ENCODE peak calls at places on chromosomes 7 and 10, in nine cellular contexts. S, J, Q, U, W, R, N, I and P are unnamed samples.

GRCh38 chr7:55019329-55019690 is 493 bp downstream of the EGFR start:
- DNase-seq in N (no peak), W (peak), Q (no peak), R (no peak), U (peak), S (no peak), I (peak), J (peak), P (no peak)

GRCh38 chr7:149072438-149072775 is 18.1 kb downstream of the ZNF786 start:
- DNase-seq in U (no peak), N (no peak), J (no peak), S (no peak), W (no peak), I (no peak), R (no peak), Q (no peak), P (no peak)

GRCh38 chr10:13615650-13616049 is 28.9 kb downstream of the PRPF18 start:
- DNase-seq in R (no peak), S (no peak), Q (no peak), J (peak), N (no peak), I (no peak), W (no peak), U (no peak), P (no peak)

GRCh38 chr7:149664666-149665065 is 108.7 kb downstream of the ZNF467 start:
- DNase-seq in R (no peak), J (no peak), W (no peak), N (no peak), S (no peak), Q (no peak), U (no peak), I (no peak), P (no peak)

GRCh38 chr10:22673785-22674184 is 40.6 kb downstream of the PIP4K2A start:
- DNase-seq in N (no peak), J (no peak), W (no peak), S (no peak), U (no peak), R (no peak), I (no peak), Q (no peak), P (no peak)

GRCh38 chr7:130154131-130154500 is 51.1 kb downstream of the TMEM209 start:
- DNase-seq in Q (no peak), S (peak), J (peak), R (no peak), N (no peak), W (no peak), I (no peak), U (no peak), P (no peak)

GRCh38 chr10:71258046-71258445 is 45.7 kb downstream of the UNC5B start:
- DNase-seq in S (no peak), W (no peak), R (no peak), J (no peak), I (no peak), Q (no peak), U (no peak), N (no peak), P (no peak)

GRCh38 chr7:126778101-126778500 is 474.6 kb downstream of the GRM8 start:
- DNase-seq in W (no peak), R (no peak), U (no peak), S (no peak), J (no peak), N (no peak), I (no peak), Q (no peak), P (no peak)

GRCh38 chr10:83886871-83887270 is 252.4 kb upstream of the GHITM start:
- DNase-seq in Q (no peak), J (no peak), W (no peak), U (no peak), I (no peak), N (no peak), R (no peak), S (no peak), P (no peak)

GRCh38 chr10:987635-987905 is 664 bp upstream of the GTPBP4 start:
- DNase-seq in S (no peak), R (no peak), J (no peak), I (no peak), N (no peak), U (no peak), Q (no peak), W (no peak), P (no peak)

GRCh38 chr10:119509909-119510451 is 32.5 kb downstream of the RGS10 start:
- DNase-seq in W (no peak), U (no peak), J (no peak), N (no peak), R (no peak), I (no peak), Q (no peak), S (no peak), P (no peak)

GRCh38 chr7:99257675-99258074 is 15.0 kb upstream of the MYH16 start:
- DNase-seq in S (no peak), Q (no peak), R (no peak), J (no peak), W (no peak), I (no peak), U (no peak), N (no peak), P (no peak)

DNA sequence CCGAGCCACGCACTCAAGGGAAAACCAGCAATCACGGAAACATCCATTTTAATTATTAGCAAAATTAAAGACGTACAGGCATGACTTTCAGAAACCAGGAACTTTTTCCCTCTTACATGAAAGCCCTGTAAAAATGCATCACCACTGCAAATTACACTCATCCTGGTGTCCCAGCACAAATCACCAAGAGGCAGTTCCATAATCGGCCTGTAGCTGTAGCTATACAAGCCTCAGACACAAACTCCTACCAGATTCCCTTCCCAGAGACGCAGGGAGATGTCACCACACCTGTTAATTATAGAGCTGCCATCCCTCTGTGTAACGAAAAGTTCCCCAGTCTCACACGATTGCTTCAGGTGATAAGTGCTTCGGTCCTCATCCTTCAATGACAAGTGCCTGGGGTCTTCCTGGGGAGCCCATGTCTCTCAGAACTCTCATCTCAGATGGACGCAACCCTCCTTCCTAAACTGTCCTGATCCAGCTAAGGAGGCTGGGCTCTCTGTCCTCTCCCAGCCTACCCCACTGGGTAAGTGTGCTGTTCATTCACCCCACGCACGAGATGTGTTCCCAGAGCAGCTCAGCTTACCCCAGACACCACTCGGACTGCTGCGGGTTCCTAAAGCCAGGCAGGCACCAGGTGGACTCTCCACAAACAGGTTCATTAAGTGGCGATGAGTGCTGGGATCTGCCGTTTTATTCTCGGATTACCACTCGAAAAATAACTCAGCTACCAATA is 5.9 kb downstream of the FGFR2 start:
- DNase-seq in R (no peak), S (no peak), I (no peak), W (no peak), J (no peak), N (no peak), Q (no peak), U (no peak), P (no peak)
- TF ChIP-seq CTCF in R (peak), S (no peak), I (no peak), W (no peak), J (peak), N (peak), Q (no peak), U (peak), P (no peak)

DNA sequence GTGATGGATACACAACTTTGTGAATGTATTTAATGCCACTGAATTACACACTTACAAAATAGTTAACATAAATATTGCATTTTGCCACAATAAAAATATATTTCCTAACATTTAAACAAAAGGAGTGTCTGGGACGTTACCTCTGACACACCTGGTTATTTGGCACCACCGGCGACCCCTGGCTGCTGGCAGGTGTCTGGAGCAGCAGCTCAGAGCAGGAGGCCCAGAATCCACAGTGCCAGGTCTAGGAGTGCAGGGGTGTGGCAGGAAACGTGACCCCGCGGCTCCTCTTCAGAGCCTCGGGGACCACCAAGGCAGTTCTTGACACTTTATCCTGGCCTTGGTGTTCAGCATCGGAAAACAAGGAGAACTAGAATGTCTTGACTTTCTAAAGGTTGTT is 46.3 kb downstream of the MGMT start:
- DNase-seq in N (no peak), R (no peak), W (no peak), I (no peak), Q (no peak), J (no peak), S (peak), U (no peak), P (no peak)
- TF ChIP-seq CTCF in N (no peak), R (no peak), W (no peak), I (no peak), Q (no peak), J (no peak), S (no peak), U (no peak), P (no peak)

GRCh38 chr7:32259917-32260596 is 189.8 kb upstream of the PDE1C start:
- DNase-seq in S (peak), J (no peak), I (no peak), Q (no peak), W (no peak), N (no peak), U (no peak), R (no peak), P (no peak)

GRCh38 chr7:32256811-32257210 is 186.6 kb upstream of the PDE1C start:
- DNase-seq in J (no peak), Q (no peak), R (no peak), I (no peak), W (no peak), S (peak), N (no peak), U (no peak), P (no peak)

GRCh38 chr7:32255036-32255435 is 184.8 kb upstream of the PDE1C start:
- DNase-seq in U (no peak), Q (no peak), W (no peak), N (no peak), J (no peak), I (no peak), S (no peak), R (no peak), P (no peak)

GRCh38 chr7:32256376-32256775 is 186.2 kb upstream of the PDE1C start:
- DNase-seq in J (no peak), N (no peak), W (no peak), R (no peak), I (no peak), Q (no peak), S (no peak), U (no peak), P (no peak)

GRCh38 chr7:32257632-32258031 is 187.4 kb upstream of the PDE1C start:
- DNase-seq in Q (no peak), N (no peak), U (no peak), J (no peak), W (no peak), I (no peak), S (peak), R (no peak), P (no peak)
- TF ChIP-seq CTCF in Q (no peak), N (no peak), U (no peak), J (no peak), W (no peak), I (no peak), S (no peak), R (no peak), P (no peak)

GRCh38 chr10:2992401-2993198 is 74.7 kb upstream of the PFKP start:
- DNase-seq in J (no peak), I (no peak), R (no peak), N (no peak), W (no peak), S (no peak), U (no peak), Q (no peak), P (no peak)
- TF ChIP-seq CTCF in J (no peak), I (no peak), R (no peak), N (no peak), W (no peak), S (peak), U (peak), Q (no peak), P (no peak)

GRCh38 chr10:33460461-33461294 is 126.2 kb upstream of the NRP1 start:
- DNase-seq in I (peak), J (no peak), N (no peak), W (no peak), S (no peak), Q (no peak), U (no peak), R (no peak), P (no peak)

GRCh38 chr10:33453081-33453850 is 118.8 kb upstream of the NRP1 start:
- DNase-seq in U (no peak), N (peak), Q (no peak), S (no peak), W (no peak), R (no peak), J (no peak), I (no peak), P (no peak)

GRCh38 chr10:33459597-33459996 is 125.1 kb upstream of the NRP1 start:
- DNase-seq in J (no peak), I (no peak), Q (no peak), U (no peak), R (no peak), S (no peak), W (no peak), N (no peak), P (no peak)

GRCh38 chr10:33455029-33455428 is 120.6 kb upstream of the NRP1 start:
- DNase-seq in S (no peak), I (no peak), W (no peak), R (no peak), J (no peak), N (no peak), Q (no peak), U (no peak), P (no peak)
- TF ChIP-seq CTCF in S (no peak), I (no peak), W (no peak), R (no peak), J (no peak), N (no peak), Q (no peak), U (no peak), P (no peak)

DNA sequence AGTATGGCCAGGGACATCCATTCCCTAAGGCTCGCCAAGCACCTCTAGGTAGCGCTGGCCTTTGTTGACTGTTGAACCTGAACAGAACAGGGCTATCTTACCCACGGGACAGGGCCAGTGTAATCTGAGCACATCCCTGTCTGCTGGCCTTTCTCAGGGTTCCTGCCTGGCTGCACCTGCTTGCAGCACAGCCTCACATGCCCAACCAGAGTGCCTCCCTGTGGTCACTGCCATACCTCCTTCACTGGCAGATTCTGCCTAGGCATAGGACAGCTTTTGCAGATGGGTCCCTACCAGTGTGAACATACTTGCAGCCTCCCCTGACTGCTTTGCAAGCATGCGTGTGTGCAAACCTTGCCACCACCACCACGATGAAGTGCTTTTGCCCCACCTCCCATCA is 15.8 kb upstream of the LIPN start:
- DNase-seq in Q (no peak), S (no peak), I (no peak), J (no peak), U (no peak), R (no peak), N (no peak), W (no peak), P (no peak)
- TF ChIP-seq CTCF in Q (no peak), S (no peak), I (no peak), J (no peak), U (no peak), R (no peak), N (peak), W (no peak), P (no peak)

GRCh38 chr10:132453470-132453861 is 56.5 kb downstream of the PWWP2B start:
- DNase-seq in I (no peak), N (no peak), Q (no peak), J (no peak), W (peak), S (no peak), R (no peak), U (no peak), P (no peak)
- TF ChIP-seq CTCF in I (no peak), N (no peak), Q (no peak), J (peak), W (no peak), S (no peak), R (peak), U (no peak), P (no peak)

GRCh38 chr7:20329389-20330175 is 1.1 kb upstream of the ITGB8 start:
- DNase-seq in J (peak), U (peak), N (no peak), W (peak), S (no peak), R (no peak), I (peak), Q (no peak), P (peak)
- TF ChIP-seq CTCF in J (no peak), U (peak), N (peak), W (no peak), S (peak), R (peak), I (peak), Q (peak), P (no peak)